ENCODE peak calls at places on chromosome 20, in six cellular contexts. W is IMR-90, U is HCT116, L is right lobe of liver, S is A549, R is adrenal gland. H is an unnamed sample. For H3K4me1, the result is how much of the 10 kb centered on the place peaks cover.

GRCh38 chr20:59828478-59829414 is 104.7 kb downstream of the SYCP2 start:
- DNase-seq in W (no peak), U (no peak), L (no peak), S (no peak), R (no peak), H (no peak)

GRCh38 chr20:22781869-22782268 is 197.5 kb upstream of the FOXA2 start:
- DNase-seq in W (no peak), U (no peak), L (no peak), S (no peak), R (no peak), H (no peak)

GRCh38 chr20:4811661-4812181 is 90.0 kb downstream of the PRND start:
- DNase-seq in W (no peak), U (no peak), L (peak), S (no peak), R (peak), H (peak)

GRCh38 chr20:52346797-52347196 is 155.2 kb upstream of the ZFP64 start:
- DNase-seq in W (no peak), U (no peak), L (no peak), S (no peak), R (no peak), H (no peak)

GRCh38 chr20:2864626-2865025 is 8.7 kb upstream of the PTPRA start:
- DNase-seq in W (no peak), U (no peak), L (no peak), S (no peak), R (no peak), H (no peak)

GRCh38 chr20:35821807-35822242 is 50.0 kb downstream of the PHF20 start:
- DNase-seq in W (peak), U (no peak), L (no peak), S (no peak), R (no peak), H (no peak)

GRCh38 chr20:9220874-9221547 is 152.1 kb downstream of the PLCB4 start:
- DNase-seq in W (peak), U (no peak), L (no peak), S (no peak), R (no peak), H (no peak)

GRCh38 chr20:36217226-36217625 is 19.1 kb upstream of the AAR2 start:
- DNase-seq in W (no peak), U (peak), L (no peak), S (peak), R (no peak), H (no peak)

GRCh38 chr20:41309817-41310216 is 7.7 kb downstream of the ZHX3 start:
- DNase-seq in W (peak), U (no peak), L (no peak), S (no peak), R (no peak), H (no peak)

GRCh38 chr20:22999756-23000155 is 35.4 kb upstream of the SSTR4 start:
- DNase-seq in W (peak), U (no peak), L (no peak), S (peak), R (no peak), H (no peak)

GRCh38 chr20:32557284-32557683 is 27.8 kb downstream of the NOL4L start:
- DNase-seq in W (no peak), U (no peak), L (no peak), S (no peak), R (no peak), H (no peak)
- H3K4me1 ChIP-seq in W (under half), U (under half), L (under half), S (under half), R (under half), H (under half)

GRCh38 chr20:1469306-1469905 is 2.8 kb upstream of the NSFL1C start:
- DNase-seq in W (no peak), U (no peak), L (no peak), S (peak), R (no peak), H (no peak)

GRCh38 chr20:1467082-1467354 is 369 bp upstream of the NSFL1C start:
- DNase-seq in W (no peak), U (no peak), L (no peak), S (no peak), R (no peak), H (no peak)

GRCh38 chr20:1468117-1468624 is 1.5 kb upstream of the NSFL1C start:
- DNase-seq in W (no peak), U (no peak), L (no peak), S (no peak), R (no peak), H (no peak)

GRCh38 chr20:1466211-1467081 is at the start of gene NSFL1C:
- DNase-seq in W (peak), U (peak), L (peak), S (peak), R (peak), H (peak)

GRCh38 chr20:1467355-1468116 is 887 bp upstream of the NSFL1C start:
- DNase-seq in W (no peak), U (no peak), L (no peak), S (no peak), R (no peak), H (no peak)
- H3K4me3 ChIP-seq in W (no peak), U (peak), L (no peak), S (peak), R (peak), H (peak)

DNA sequence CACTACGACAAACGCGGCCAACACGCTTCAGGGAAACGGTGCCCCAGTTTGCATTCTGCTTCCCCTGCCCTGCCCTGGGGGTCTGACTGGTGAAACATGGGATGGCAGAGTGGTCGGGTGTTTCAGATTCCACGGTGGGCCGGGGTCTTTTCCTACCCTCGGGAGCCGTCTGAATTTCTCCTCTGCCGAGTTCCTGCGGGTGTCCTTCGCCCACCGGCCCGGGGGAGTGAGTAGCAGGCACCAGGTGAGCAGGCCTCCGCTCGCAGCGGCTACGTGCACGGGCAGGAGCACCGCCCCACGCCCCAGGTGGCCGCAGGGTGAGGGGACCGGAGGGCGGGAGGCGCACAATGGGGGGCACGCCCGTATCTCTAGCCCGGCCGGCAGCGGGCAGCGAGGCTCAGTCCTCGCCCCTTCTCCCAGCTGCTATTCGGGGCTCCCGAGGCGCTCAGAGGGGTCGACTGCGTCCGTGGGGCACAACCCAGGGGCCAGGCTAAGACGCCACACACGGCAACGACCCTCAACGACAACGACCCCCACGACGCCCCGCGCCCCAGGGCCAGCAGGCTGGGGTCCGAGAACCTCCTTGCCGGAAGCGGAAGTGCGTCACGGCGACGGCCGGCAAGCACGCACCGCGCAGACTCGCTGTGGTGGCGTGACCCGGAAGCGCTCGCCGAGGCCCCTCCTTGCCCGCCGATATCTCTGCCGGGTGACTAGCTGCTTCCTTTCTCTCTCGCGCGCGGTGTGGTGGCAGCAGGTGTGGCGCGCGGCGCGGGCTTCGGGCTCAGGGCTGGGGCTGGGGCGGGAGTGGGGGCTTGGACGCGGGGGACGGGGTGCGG is at the start of gene RPS21:
- DNase-seq in W (peak), U (peak), L (peak), S (no peak), R (peak), H (peak)
- TF ChIP-seq POLR2A in W (peak), U (peak), L (peak), S (peak), R (peak), H (peak)

DNA sequence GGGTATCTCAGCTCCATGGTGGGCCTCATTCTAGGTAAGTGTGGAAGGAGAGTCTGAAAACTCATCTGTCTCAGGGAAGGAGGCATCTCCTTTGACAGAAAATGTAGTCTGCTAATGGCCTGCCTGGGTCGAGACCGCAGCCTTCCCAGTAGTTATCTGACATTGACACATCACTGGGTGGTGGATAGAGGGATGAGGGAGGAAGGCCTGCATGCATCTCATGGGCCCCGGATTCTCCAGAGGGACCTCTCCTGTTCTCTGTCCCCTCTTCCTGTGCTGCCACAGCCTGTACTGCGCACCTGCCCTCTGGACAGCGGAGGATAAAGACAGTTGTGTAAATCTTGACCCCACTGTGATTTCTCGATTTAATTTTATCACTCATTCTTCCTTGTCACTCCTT is 4.7 kb downstream of the PCMTD2 start:
- DNase-seq in W (no peak), U (no peak), L (no peak), S (no peak), R (no peak), H (no peak)
- H3K4me1 ChIP-seq in W (under half), U (under half), L (under half), S (under half), R (half or more), H (under half)

H was measured in esophagus squamous epithelium.